ENCODE peak calls at places on chromosomes 16 and 17, in ten cellular contexts. P is thyroid gland, U is psoas muscle, R is H1, H is A549, B is body of pancreas, Y is heart right ventricle, M is mammary epithelial cell, O is sigmoid colon, J is AG04450. A is an unnamed sample. For H3K9me3, the result is how much of the 10 kb centered on the place peaks cover.

GRCh38 chr16:67537270-67537635 is 8.6 kb downstream of the RIPOR1 start:
- DNase-seq in P (peak), U (peak), R (peak), H (no peak), B (peak), Y (peak), M (no peak), O (peak), J (no peak), A (no peak)

GRCh38 chr16:67546091-67546501 is 16.2 kb upstream of the CTCF start:
- DNase-seq in P (no peak), U (no peak), R (no peak), H (no peak), B (no peak), Y (no peak), M (no peak), O (no peak), J (no peak), A (no peak)

GRCh38 chr16:89982318-89982717 is 33.8 kb downstream of the DEF8 start:
- DNase-seq in P (no peak), U (peak), R (no peak), H (no peak), B (no peak), Y (no peak), M (peak), O (no peak), J (no peak), A (no peak)

GRCh38 chr16:85327731-85328664 is 215.7 kb upstream of the CIBAR2 start:
- DNase-seq in P (peak), U (no peak), R (peak), H (no peak), B (no peak), Y (peak), M (no peak), O (no peak), J (no peak), A (no peak)

GRCh38 chr16:49523435-49524159 is 150.0 kb downstream of the C16orf78 start:
- DNase-seq in P (no peak), U (no peak), R (no peak), H (no peak), B (no peak), Y (no peak), M (no peak), O (no peak), J (no peak), A (no peak)

GRCh38 chr16:51952500-51952899 is 594.4 kb downstream of the TOX3 start:
- DNase-seq in P (no peak), U (no peak), R (no peak), H (no peak), B (no peak), Y (no peak), M (no peak), O (no peak), J (no peak), A (no peak)

GRCh38 chr16:49352923-49353322 is 20.7 kb upstream of the C16orf78 start:
- DNase-seq in P (no peak), U (no peak), R (peak), H (peak), B (no peak), Y (no peak), M (no peak), O (no peak), J (no peak), A (no peak)

GRCh38 chr17:6162892-6163291 is 92.7 kb downstream of the WSCD1 start:
- DNase-seq in P (no peak), U (no peak), R (no peak), H (no peak), B (no peak), Y (no peak), M (no peak), O (no peak), J (no peak), A (no peak)

GRCh38 chr16:11507991-11508390 is 78.7 kb downstream of the LITAF start:
- DNase-seq in P (no peak), U (no peak), R (no peak), H (no peak), B (no peak), Y (no peak), M (no peak), O (no peak), J (no peak), A (no peak)

GRCh38 chr17:73331060-73331459 is 19.3 kb upstream of the CDC42EP4 start:
- DNase-seq in P (no peak), U (no peak), R (no peak), H (no peak), B (no peak), Y (no peak), M (no peak), O (no peak), J (no peak), A (no peak)

GRCh38 chr17:57292086-57292485 is 35.8 kb downstream of the MSI2 start:
- DNase-seq in P (no peak), U (no peak), R (no peak), H (no peak), B (no peak), Y (no peak), M (no peak), O (no peak), J (no peak), A (no peak)

GRCh38 chr17:82502207-82502606 is 17.3 kb upstream of the FOXK2 start:
- DNase-seq in P (no peak), U (no peak), R (no peak), H (no peak), B (no peak), Y (no peak), M (peak), O (no peak), J (no peak), A (no peak)

GRCh38 chr17:60491771-60492170 is 34.3 kb downstream of the APPBP2 start:
- DNase-seq in P (no peak), U (no peak), R (peak), H (peak), B (no peak), Y (no peak), M (no peak), O (no peak), J (no peak), A (no peak)

GRCh38 chr17:47204722-47205418 is 4.3 kb upstream of the MYL4 start:
- DNase-seq in P (peak), U (no peak), R (no peak), H (no peak), B (peak), Y (peak), M (peak), O (no peak), J (no peak), A (peak)

GRCh38 chr17:48470388-48471034 is 40.5 kb upstream of the SKAP1 start:
- DNase-seq in P (no peak), U (no peak), R (no peak), H (peak), B (no peak), Y (no peak), M (peak), O (no peak), J (no peak), A (no peak)
- TF ChIP-seq CTCF in P (no peak), U (no peak), R (no peak), H (no peak), B (no peak), Y (no peak), M (no peak), O (no peak), J (peak), A (no peak)

GRCh38 chr16:16076400-16076901 is 127.0 kb downstream of the ABCC1 start:
- DNase-seq in P (no peak), U (no peak), R (no peak), H (no peak), B (no peak), Y (no peak), M (no peak), O (no peak), J (no peak), A (no peak)
- H3K27ac ChIP-seq in P (peak), U (peak), R (no peak), H (no peak), B (peak), Y (no peak), M (no peak), O (peak), J (no peak), A (no peak)

GRCh38 chr17:43351686-43352085 is 47.1 kb upstream of the ARL4D start:
- DNase-seq in P (no peak), U (no peak), R (no peak), H (no peak), B (no peak), Y (no peak), M (no peak), O (no peak), J (no peak), A (no peak)
- H3K9me3 ChIP-seq in P (under half), U (under half), R (under half), H (half or more), B (under half), Y (under half), M (under half), O (under half), J (under half), A (under half)

GRCh38 chr17:58520843-58521430 is 6.5 kb upstream of the MTMR4 start:
- DNase-seq in P (no peak), U (no peak), R (peak), H (peak), B (no peak), Y (no peak), M (no peak), O (no peak), J (no peak), A (no peak)
- TF ChIP-seq CTCF in P (peak), U (no peak), R (peak), H (no peak), B (no peak), Y (peak), M (peak), O (no peak), J (peak), A (no peak)